ENCODE peak calls at places on chromosomes 6 and 20, in eight cellular contexts. S is PC-3; O is transverse colon; B is cardiac muscle cell; K is CD4-positive, alpha-beta memory T cell; H is A673; C is suprapubic skin; U is right cardiac atrium. J is an unnamed sample.
A peak's percentile ranks its signal among the peaks of the same experiment; 100 is the strongest.

GRCh38 chr20:23412026-23412425 is 9.3 kb downstream of the NAPB start:
- DNase-seq in U (no peak), B (no peak), C (no peak), O (no peak), H (peak; percentile 17), K (no peak), S (no peak), J (no peak)

GRCh38 chr20:17507032-17507431 is 24.1 kb downstream of the BFSP1 start:
- DNase-seq in U (no peak), O (no peak), S (no peak), B (no peak), K (no peak), H (no peak), C (no peak), J (no peak)

GRCh38 chr6:106496791-106497190 is 132.5 kb downstream of the RTN4IP1 start:
- DNase-seq in S (no peak), O (no peak), B (no peak), U (no peak), C (no peak), K (no peak), H (no peak), J (no peak)

GRCh38 chr20:19775353-19776201 is 17.5 kb downstream of the RIN2 start:
- DNase-seq in O (peak; percentile 61), B (no peak), C (no peak), U (no peak), S (peak; percentile 93), K (no peak), H (no peak), J (no peak)

GRCh38 chr6:33688006-33688405 is 23.5 kb downstream of the UQCC2 start:
- DNase-seq in B (no peak), U (no peak), O (no peak), C (no peak), H (no peak), S (no peak), K (no peak), J (no peak)

GRCh38 chr6:4567141-4567540 is 209.1 kb upstream of the CDYL start:
- DNase-seq in C (no peak), H (no peak), B (peak; percentile 19), U (no peak), O (no peak), K (no peak), S (peak; percentile 60), J (no peak)

GRCh38 chr6:84103029-84103428 is 69.5 kb downstream of the MRAP2 start:
- DNase-seq in S (no peak), O (no peak), C (no peak), K (no peak), B (peak; percentile 10), H (peak; percentile 77), U (no peak), J (no peak)

GRCh38 chr6:42453649-42454427 is 2.1 kb upstream of the TRERF1 start:
- DNase-seq in C (peak; percentile 82), S (no peak), K (no peak), H (peak; percentile 19), O (peak; percentile 66), U (peak; percentile 71), B (peak; percentile 47), J (peak; percentile 40)

GRCh38 chr6:143293526-143293925 is 157.0 kb downstream of the ADAT2 start:
- DNase-seq in H (no peak), O (no peak), K (no peak), S (no peak), U (no peak), C (no peak), B (no peak), J (no peak)

GRCh38 chr6:100171533-100172321 is 177.7 kb upstream of the MCHR2 start:
- DNase-seq in O (no peak), U (no peak), H (no peak), C (no peak), K (no peak), S (no peak), B (peak; percentile 52), J (no peak)

GRCh38 chr20:47698142-47698541 is 87.1 kb downstream of the SULF2 start:
- DNase-seq in U (no peak), O (no peak), B (no peak), K (no peak), H (no peak), C (no peak), S (no peak), J (peak; percentile 6)

GRCh38 chr6:26556263-26557070 is 18.3 kb downstream of the HMGN4 start:
- DNase-seq in O (no peak), B (peak; percentile 91), U (no peak), H (peak; percentile 95), S (peak; percentile 93), K (peak; percentile 38), C (no peak), J (no peak)

GRCh38 chr6:7008451-7008988 is 99.2 kb upstream of the RREB1 start:
- DNase-seq in C (no peak), U (no peak), B (no peak), H (no peak), S (peak; percentile 69), O (no peak), K (no peak), J (no peak)

GRCh38 chr6:163405412-163406309 is 8.9 kb upstream of the QKI start:
- DNase-seq in U (peak; percentile 68), C (peak; percentile 84), B (peak; percentile 34), K (no peak), O (peak; percentile 46), S (no peak), H (no peak), J (peak; percentile 65)

GRCh38 chr20:9409352-9409751 is 105.0 kb upstream of the LAMP5 start:
- DNase-seq in O (no peak), U (no peak), K (no peak), C (no peak), B (peak; percentile 10), S (peak; percentile 77), H (no peak), J (no peak)

GRCh38 chr6:16295060-16295459 is 56.7 kb downstream of the GMPR start:
- DNase-seq in H (no peak), U (no peak), C (peak; percentile 64), O (no peak), B (no peak), S (no peak), K (no peak), J (no peak)

GRCh38 chr20:24363031-24363430 is 106.4 kb upstream of the SYNDIG1 start:
- DNase-seq in B (no peak), U (no peak), K (no peak), H (no peak), C (no peak), O (no peak), S (no peak), J (no peak)

GRCh38 chr6:142692942-142693341 is 252.0 kb downstream of the HIVEP2 start:
- DNase-seq in O (peak; percentile 57), S (peak; percentile 65), K (peak; percentile 54), U (peak; percentile 61), B (peak; percentile 91), C (peak; percentile 86), H (peak; percentile 86), J (peak; percentile 72)

GRCh38 chr6:47083586-47084047 is 41.5 kb upstream of the ADGRF1 start:
- DNase-seq in S (peak; percentile 47), B (peak; percentile 99), K (no peak), C (peak; percentile 91), H (peak; percentile 85), U (peak; percentile 90), O (peak; percentile 88), J (peak; percentile 94)

GRCh38 chr20:46670228-46670584 is 18.9 kb upstream of the SLC13A3 start:
- DNase-seq in S (no peak), U (no peak), K (no peak), H (no peak), B (no peak), O (no peak), C (no peak), J (no peak)
- H3K4me1 ChIP-seq in S (no peaks in the 10 kb centered on the region), U (no peaks in the 10 kb centered on the region), K (no peaks in the 10 kb centered on the region), H (no peaks in the 10 kb centered on the region), B (no peaks in the 10 kb centered on the region), O (no peaks in the 10 kb centered on the region), C (no peaks in the 10 kb centered on the region), J (no peaks in the 10 kb centered on the region)

DNA sequence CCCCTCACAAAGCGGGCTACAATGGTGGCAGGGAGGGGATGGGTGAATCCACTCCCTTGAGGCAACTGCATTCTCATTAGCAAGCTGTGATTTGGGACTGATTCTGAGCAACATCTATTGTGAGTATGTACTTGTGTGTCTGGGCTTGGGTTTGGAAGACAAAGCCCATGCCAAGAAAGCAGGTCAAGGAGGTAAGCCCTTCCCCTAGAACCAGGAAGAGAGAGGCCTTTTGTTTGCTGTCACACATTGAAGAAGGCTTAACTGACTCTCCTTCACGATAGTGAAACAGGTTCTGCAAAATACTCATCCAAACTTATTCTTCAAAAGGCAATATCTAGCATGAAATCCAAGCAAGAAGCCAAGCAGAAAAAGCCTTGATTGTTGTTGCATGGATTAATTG is 403.1 kb upstream of the ID4 start:
- DNase-seq in U (no peak), O (no peak), K (no peak), B (no peak), S (no peak), H (no peak), C (no peak), J (no peak)
- H3K4me1 ChIP-seq in U (no peaks in the 10 kb centered on the region), O (no peaks in the 10 kb centered on the region), K (no peaks in the 10 kb centered on the region), B (peaks cover 3% of the 10 kb centered on the region), S (peaks cover 11% of the 10 kb centered on the region), H (peaks cover 19% of the 10 kb centered on the region), C (no peaks in the 10 kb centered on the region), J (no peaks in the 10 kb centered on the region)

DNA sequence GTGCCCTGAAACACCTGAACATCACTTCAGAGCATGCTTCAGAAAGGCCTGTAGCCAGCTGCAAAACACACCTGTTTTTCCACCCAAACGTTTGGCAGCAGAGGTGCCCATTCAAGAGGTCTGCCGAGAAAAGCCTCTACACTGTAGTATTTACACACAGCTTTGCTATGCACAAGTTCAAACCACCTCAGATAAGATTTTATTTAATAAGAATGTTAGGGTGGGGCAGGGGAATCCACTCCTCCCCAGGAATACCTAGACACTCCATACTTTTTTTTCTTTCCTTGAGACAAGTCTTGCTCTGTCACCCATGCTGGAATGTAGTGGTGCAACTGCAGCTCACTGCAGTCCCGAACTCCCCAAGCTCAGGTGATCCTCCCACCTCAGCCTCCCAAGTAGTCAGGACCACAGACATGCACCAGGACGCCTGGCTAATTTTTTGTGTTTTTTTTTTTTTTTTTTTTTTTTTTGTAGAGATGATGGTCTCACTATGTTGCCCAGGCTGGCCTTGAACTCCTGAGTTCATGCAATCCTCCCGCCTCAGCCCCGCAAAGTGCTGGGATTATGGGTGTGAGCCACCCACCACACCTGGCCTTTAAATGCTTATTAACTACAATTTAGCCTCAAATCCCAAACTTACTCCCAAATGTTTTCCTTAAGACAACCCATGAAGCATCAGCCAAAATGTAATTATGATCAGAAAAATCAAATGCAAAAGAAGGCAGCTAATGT is 9.7 kb downstream of the MRPL14 start:
- DNase-seq in C (no peak), U (no peak), B (no peak), K (no peak), S (peak; percentile 82), O (no peak), H (no peak), J (no peak)
- H3K4me1 ChIP-seq in C (peaks cover 39% of the 10 kb centered on the region), U (peaks cover 8% of the 10 kb centered on the region), B (peaks cover 16% of the 10 kb centered on the region), K (peaks cover 61% of the 10 kb centered on the region), S (peaks cover 70% of the 10 kb centered on the region), O (peaks cover 42% of the 10 kb centered on the region), H (peaks cover 21% of the 10 kb centered on the region), J (peaks cover 80% of the 10 kb centered on the region)

DNA sequence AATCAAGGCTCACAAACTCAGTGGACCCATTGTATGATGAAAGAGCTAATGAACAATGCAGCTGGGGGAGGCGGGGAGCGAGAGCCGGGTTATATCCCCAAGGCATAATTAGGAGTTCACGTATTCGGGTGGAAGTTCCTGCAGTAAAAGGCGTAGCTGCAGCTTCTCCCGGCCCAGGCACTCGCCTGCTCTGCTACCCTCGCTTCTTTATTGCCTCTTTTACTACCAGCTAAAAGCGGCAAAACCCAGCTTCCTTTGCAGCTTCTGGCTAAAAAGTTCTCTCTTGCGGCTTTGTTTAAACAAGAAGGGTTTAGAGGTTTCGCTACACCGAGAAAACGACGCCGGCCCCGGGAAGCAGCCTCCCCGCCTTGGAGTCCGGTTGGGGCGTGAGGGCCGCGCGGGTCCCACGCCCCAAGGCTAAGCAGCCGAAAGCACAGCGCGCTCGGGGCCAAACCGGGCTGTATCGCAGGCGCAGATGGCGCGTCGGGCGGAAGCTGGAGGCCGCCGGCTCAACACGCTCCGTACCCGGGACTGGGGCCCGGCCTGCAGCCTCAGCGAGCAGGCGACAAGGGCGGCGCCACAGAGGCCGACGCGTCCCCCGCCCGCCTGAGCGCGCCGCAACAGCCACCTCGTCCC is 1.6 kb downstream of the ZBTB2 start:
- DNase-seq in U (peak; percentile 71), K (no peak), C (peak; percentile 86), S (peak; percentile 58), B (peak; percentile 80), O (peak; percentile 74), H (peak; percentile 83), J (peak; percentile 80)
- H3K4me1 ChIP-seq in U (peaks cover 3% of the 10 kb centered on the region), K (peaks cover 71% of the 10 kb centered on the region), C (peaks cover 45% of the 10 kb centered on the region), S (peaks cover 30% of the 10 kb centered on the region), B (peaks cover 21% of the 10 kb centered on the region), O (peaks cover 33% of the 10 kb centered on the region), H (peaks cover 31% of the 10 kb centered on the region), J (peaks cover 47% of the 10 kb centered on the region)

J was measured in psoas muscle.